ENCODE peak calls at places on chromosomes 12 and 14, in ten cellular contexts. E is A673; W is CD4-positive, alpha-beta T cell; M is IMR-90; U is ovary; T is left ventricle myocardium inferior; J is nephron progenitor cell; K is BE2C; L is AG09309; O is neural progenitor cell. S is an unnamed sample.
A peak's percentile ranks its signal among the peaks of the same experiment; 100 is the strongest.

GRCh38 chr12:47856094-47856493 is 36.4 kb upstream of the HDAC7 start:
- DNase-seq in E (no peak), T (no peak), J (no peak), U (no peak), L (no peak), W (no peak), M (no peak), K (no peak), O (no peak), S (no peak)

GRCh38 chr14:49986344-49987014 is 93.6 kb downstream of the ARF6 start:
- DNase-seq in U (no peak), M (peak; percentile 58), W (no peak), O (no peak), J (no peak), E (no peak), K (no peak), T (no peak), L (no peak), S (no peak)

GRCh38 chr12:88572785-88573565 is 7.3 kb downstream of the KITLG start:
- DNase-seq in M (no peak), T (no peak), W (no peak), U (no peak), E (peak; percentile 8), O (no peak), J (no peak), L (no peak), K (no peak), S (no peak)

GRCh38 chr12:45939759-45940158 is 50.6 kb downstream of the SCAF11 start:
- DNase-seq in W (no peak), M (no peak), E (no peak), K (no peak), T (no peak), O (no peak), U (no peak), L (no peak), J (no peak), S (no peak)

GRCh38 chr12:15186593-15186992 is 34.6 kb downstream of the RERG start:
- DNase-seq in U (no peak), M (no peak), K (peak; percentile 77), J (no peak), L (no peak), O (no peak), T (no peak), W (no peak), E (peak; percentile 63), S (no peak)

GRCh38 chr12:117762143-117762542 is 206.6 kb downstream of the KSR2 start:
- DNase-seq in U (no peak), L (no peak), M (no peak), T (no peak), K (no peak), J (no peak), W (no peak), O (no peak), E (no peak), S (no peak)

GRCh38 chr12:17579148-17580026 is 510.6 kb downstream of the RERGL start:
- DNase-seq in M (no peak), L (no peak), K (no peak), W (no peak), U (no peak), J (no peak), E (no peak), T (no peak), O (no peak), S (no peak)

GRCh38 chr14:50225067-50225973 is 6.1 kb downstream of the SOS2 start:
- DNase-seq in M (peak; percentile 87), L (peak; percentile 42), E (peak; percentile 42), U (no peak), K (no peak), W (no peak), T (no peak), J (no peak), O (no peak), S (no peak)

GRCh38 chr12:80099259-80099658 is at the start of gene OTOGL:
- DNase-seq in W (no peak), K (no peak), J (no peak), E (no peak), O (no peak), M (peak; percentile 26), U (no peak), T (no peak), L (no peak), S (no peak)

GRCh38 chr12:49585477-49586445 is 17.8 kb upstream of the MCRS1 start:
- DNase-seq in T (no peak), U (no peak), E (no peak), J (no peak), K (no peak), M (no peak), W (no peak), L (no peak), O (no peak), S (no peak)

GRCh38 chr12:91588874-91589454 is 406.3 kb upstream of the DCN start:
- DNase-seq in U (no peak), O (no peak), T (no peak), M (no peak), E (no peak), W (no peak), K (no peak), L (no peak), J (no peak), S (no peak)

GRCh38 chr12:32483499-32483898 is 84.1 kb downstream of the FGD4 start:
- DNase-seq in J (no peak), W (no peak), U (no peak), M (no peak), T (no peak), E (no peak), O (no peak), K (no peak), L (no peak), S (peak; percentile 69)

GRCh38 chr12:113220593-113221180 is 577 bp upstream of the TPCN1 start:
- DNase-seq in L (no peak), U (no peak), J (no peak), O (no peak), W (no peak), T (no peak), K (no peak), E (peak; percentile 40), M (no peak), S (no peak)

GRCh38 chr12:113224955-113225354 is 3.7 kb downstream of the TPCN1 start:
- DNase-seq in J (no peak), W (no peak), M (no peak), L (no peak), E (no peak), U (no peak), T (no peak), O (no peak), K (no peak), S (no peak)

GRCh38 chr12:113221997-113222729 is 899 bp downstream of the TPCN1 start:
- DNase-seq in J (no peak), W (no peak), O (no peak), L (no peak), U (no peak), E (no peak), K (no peak), T (no peak), M (no peak), S (no peak)

GRCh38 chr12:113222730-113223531 is 1.7 kb downstream of the TPCN1 start:
- DNase-seq in M (peak; percentile 92), E (peak; percentile 63), T (peak; percentile 62), L (peak; percentile 64), K (no peak), J (no peak), O (no peak), U (peak; percentile 73), W (no peak), S (no peak)

DNA sequence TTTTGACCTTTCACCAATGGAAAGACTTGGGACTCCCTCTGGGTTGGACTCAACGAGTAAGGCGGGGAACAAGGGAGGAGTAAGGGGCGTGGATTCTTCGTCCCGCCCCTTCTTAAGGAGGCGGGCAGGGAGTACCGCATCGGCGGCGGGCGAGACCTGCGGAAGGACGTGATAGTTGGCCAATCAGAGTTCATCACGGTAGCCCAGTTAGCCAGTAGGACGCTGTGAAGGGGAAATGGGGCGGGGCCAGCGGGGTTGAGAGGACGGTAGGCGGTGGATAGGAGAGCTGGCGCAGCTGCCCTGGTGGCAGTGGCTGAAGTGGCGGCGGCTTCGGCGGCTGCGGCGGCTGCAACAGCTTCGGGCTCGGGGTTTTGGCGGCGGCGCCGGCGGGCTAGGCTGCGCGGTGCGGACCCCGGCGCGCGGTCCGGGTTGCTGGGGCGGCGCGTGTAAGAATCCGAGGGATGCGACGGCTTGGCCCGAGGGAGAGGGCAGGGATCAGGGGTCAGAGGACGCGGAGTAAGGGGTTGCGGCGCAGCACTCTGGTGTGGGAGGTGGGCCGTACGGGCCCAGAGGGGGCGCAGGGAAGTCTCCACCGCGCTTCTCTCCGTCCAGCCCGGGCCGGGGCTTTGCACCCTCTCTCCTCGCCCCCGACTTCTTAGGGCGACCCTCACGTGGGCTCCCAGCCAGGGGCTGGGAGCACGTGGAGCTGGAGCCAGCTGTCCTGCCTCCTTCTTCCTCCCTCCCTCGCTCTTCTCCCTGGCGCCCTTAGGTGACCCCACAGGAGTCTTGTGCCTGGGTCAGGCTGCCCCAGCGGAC is at the start of gene TPCN1:
- DNase-seq in E (peak; percentile 100), W (peak; percentile 99), L (peak; percentile 100), U (peak; percentile 100), O (peak; percentile 100), J (peak; percentile 99), K (peak; percentile 100), T (peak; percentile 100), M (peak; percentile 100), S (peak; percentile 100)
- TF ChIP-seq CTCF in E (no peak), W (no peak), L (no peak), U (peak; percentile 53), O (peak; percentile 19), J (no peak), K (no peak), T (peak; percentile 32), M (peak; percentile 10), S (peak; percentile 20)

GRCh38 chr12:132942611-132943010 is 13.5 kb downstream of the ZNF605 start:
- DNase-seq in M (no peak), K (no peak), J (no peak), T (no peak), O (no peak), E (no peak), U (no peak), L (no peak), W (no peak), S (no peak)
- TF ChIP-seq CTCF in M (no peak), K (no peak), J (no peak), T (no peak), O (no peak), E (no peak), U (no peak), L (no peak), W (no peak), S (no peak)

GRCh38 chr12:10901427-10901826 is 7.9 kb downstream of the TAS2R13 start:
- DNase-seq in M (no peak), U (no peak), K (no peak), T (no peak), W (no peak), L (no peak), J (no peak), E (no peak), O (no peak), S (no peak)
- TF ChIP-seq CTCF in M (no peak), U (no peak), K (peak; percentile 23), T (no peak), W (no peak), L (no peak), J (no peak), E (peak; percentile 24), O (no peak), S (no peak)

DNA sequence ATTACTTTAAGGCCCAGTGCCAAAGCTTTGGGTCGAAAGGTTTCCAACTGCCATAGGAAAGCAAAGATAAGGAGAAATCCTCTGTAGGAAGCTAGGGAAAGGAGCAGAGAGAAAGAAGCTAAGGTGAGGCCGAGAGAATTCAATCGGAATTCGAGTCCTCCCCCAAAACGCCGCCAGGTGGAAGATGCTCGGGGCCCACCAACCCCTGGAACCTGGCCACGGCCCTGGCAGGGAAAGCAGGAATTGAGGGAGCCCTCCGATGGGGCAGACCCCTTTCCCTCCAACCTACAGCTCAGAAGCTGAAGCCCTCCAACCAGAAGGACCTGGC is 498 bp downstream of the GMFB start:
- DNase-seq in W (peak; percentile 1), J (no peak), M (no peak), T (no peak), K (no peak), L (no peak), U (no peak), O (no peak), E (no peak), S (no peak)
- TF ChIP-seq CTCF in W (no peak), J (no peak), M (no peak), T (no peak), K (peak; percentile 14), L (no peak), U (no peak), O (peak; percentile 25), E (no peak), S (no peak)

S was measured in CD14-positive monocyte.